ENCODE peak calls at places on chromosomes 11 and 22, in five cellular contexts. N, V, F, J and K are unnamed samples.

GRCh38 chr11:74069146-74070046 is 60.5 kb upstream of the UCP3 start:
- DNase-seq in N (no peak), V (no peak), F (no peak), J (no peak), K (peak; percentile 31)

GRCh38 chr11:30046211-30046945 is 29.5 kb upstream of the KCNA4 start:
- DNase-seq in N (no peak), V (no peak), F (no peak), J (no peak), K (no peak)

GRCh38 chr11:94132152-94132558 is 3.5 kb downstream of the PANX1 start:
- DNase-seq in N (peak; percentile 87), V (peak; percentile 41), F (no peak), J (no peak), K (peak; percentile 94)

GRCh38 chr11:123054301-123055065 is 7.5 kb downstream of the HSPA8 start:
- DNase-seq in N (peak; percentile 72), V (peak; percentile 68), F (no peak), J (no peak), K (peak; percentile 78)

GRCh38 chr11:68546555-68546954 is 86.0 kb downstream of the PPP6R3 start:
- DNase-seq in N (no peak), V (no peak), F (no peak), J (no peak), K (peak; percentile 60)

GRCh38 chr11:59528741-59529140 is 17.4 kb downstream of the OR4D9 start:
- DNase-seq in N (no peak), V (no peak), F (no peak), J (no peak), K (no peak)

GRCh38 chr11:30585067-30585891 is 874 bp downstream of the MPPED2 start:
- DNase-seq in N (no peak), V (no peak), F (peak; percentile 37), J (peak; percentile 46), K (no peak)

GRCh38 chr11:61949169-61950034 is 749 bp upstream of the BEST1 start:
- DNase-seq in N (peak; percentile 99), V (peak; percentile 76), F (peak; percentile 70), J (no peak), K (peak; percentile 91)

GRCh38 chr11:131198161-131198560 is 172.3 kb upstream of the NTM start:
- DNase-seq in N (no peak), V (no peak), F (no peak), J (no peak), K (no peak)

GRCh38 chr22:49006207-49007012 is 821.3 kb downstream of the BRD1 start:
- DNase-seq in N (no peak), V (no peak), F (no peak), J (no peak), K (no peak)

GRCh38 chr11:66958232-66958955 is at the start of gene PC:
- DNase-seq in N (peak; percentile 100), V (peak; percentile 100), F (peak; percentile 100), J (peak; percentile 100), K (peak; percentile 100)

GRCh38 chr22:47192651-47193437 is 430.4 kb downstream of the TBC1D22A start:
- DNase-seq in N (no peak), V (no peak), F (no peak), J (peak; percentile 84), K (no peak)

GRCh38 chr11:74153224-74153623 is 17.6 kb downstream of the C2CD3 start:
- DNase-seq in N (no peak), V (no peak), F (no peak), J (no peak), K (no peak)

GRCh38 chr11:33015621-33016551 is at the start of gene DEPDC7:
- DNase-seq in N (peak; percentile 86), V (peak; percentile 69), F (peak; percentile 84), J (peak; percentile 95), K (peak; percentile 84)

GRCh38 chr11:47236482-47236881 is 12.1 kb downstream of the ACP2 start:
- DNase-seq in N (peak; percentile 64), V (peak; percentile 43), F (no peak), J (no peak), K (peak; percentile 76)

GRCh38 chr11:123308077-123308476 is 113.0 kb upstream of the CLMP start:
- DNase-seq in N (peak; percentile 87), V (peak; percentile 22), F (no peak), J (no peak), K (peak; percentile 95)

GRCh38 chr11:111602865-111603632 is 800 bp downstream of the SIK2 start:
- DNase-seq in N (peak; percentile 63), V (no peak), F (no peak), J (no peak), K (peak; percentile 52)

GRCh38 chr11:128299132-128299726 is 288.1 kb downstream of the ETS1 start:
- DNase-seq in N (peak; percentile 89), V (no peak), F (no peak), J (no peak), K (peak; percentile 83)

GRCh38 chr11:70910835-70911234 is 341.5 kb downstream of the SHANK2 start:
- DNase-seq in N (no peak), V (no peak), F (no peak), J (peak; percentile 1), K (no peak)

DNA sequence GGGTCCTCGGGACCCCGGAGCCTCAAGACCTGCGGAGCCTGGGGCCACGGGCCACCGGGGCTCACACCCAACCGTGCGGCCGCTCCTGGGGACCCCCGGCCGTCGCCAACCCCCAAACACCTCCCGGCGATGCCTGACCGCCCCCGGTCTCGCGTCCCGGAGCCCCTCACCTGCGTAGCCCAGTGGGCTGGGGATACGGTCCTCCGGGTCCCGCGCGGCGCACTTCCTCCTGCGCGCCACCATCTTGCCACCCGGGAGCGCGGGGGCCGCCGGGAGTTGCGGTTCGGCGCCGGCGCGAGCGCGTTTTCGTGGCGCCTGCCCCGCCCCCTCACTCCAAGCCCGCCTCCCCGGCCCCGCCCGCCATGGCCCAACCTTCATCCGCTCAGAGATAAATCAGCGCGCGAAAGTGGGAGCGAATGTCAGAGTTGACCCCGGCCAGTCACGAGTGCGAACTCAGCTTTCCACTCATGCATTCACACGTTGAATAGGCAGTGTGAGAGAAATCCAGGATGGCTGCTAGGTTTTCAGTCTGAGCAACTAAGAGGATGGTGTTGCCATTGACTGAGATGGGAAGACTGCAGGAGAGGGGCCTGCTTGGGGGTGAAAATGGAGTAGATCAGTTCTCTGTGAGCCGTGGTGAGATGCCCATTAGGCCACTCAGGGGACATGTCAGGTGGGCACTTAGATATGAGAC is at the start of gene RRP7A:
- DNase-seq in N (peak; percentile 86), V (peak; percentile 79), F (peak; percentile 83), J (peak; percentile 90), K (peak; percentile 62)
- H3K4me3 ChIP-seq in N (peak within 1 kb of the TSS; percentile 87), V (peak within 1 kb of the TSS; percentile 93), F (peak within 1 kb of the TSS; percentile 94), J (peak within 1 kb of the TSS; percentile 82), K (peak within 1 kb of the TSS; percentile 63)

GRCh38 chr11:35711173-35711910 is 48.8 kb downstream of the TRIM44 start:
- DNase-seq in N (no peak), V (no peak), F (no peak), J (no peak), K (peak; percentile 11)
- TF ChIP-seq CTCF in N (no peak), V (no peak), F (peak; percentile 19), J (no peak), K (peak; percentile 21)

GRCh38 chr11:119431523-119431922 is 8.6 kb upstream of the THY1 start:
- DNase-seq in N (no peak), V (no peak), F (no peak), J (no peak), K (no peak)

GRCh38 chr11:119436093-119436492 is 13.1 kb upstream of the THY1 start:
- DNase-seq in N (no peak), V (no peak), F (no peak), J (no peak), K (no peak)

GRCh38 chr11:119434531-119435330 is 11.8 kb upstream of the THY1 start:
- DNase-seq in N (no peak), V (no peak), F (no peak), J (no peak), K (peak; percentile 88)

GRCh38 chr11:119433369-119433749 is 10.4 kb upstream of the THY1 start:
- DNase-seq in N (no peak), V (no peak), F (no peak), J (no peak), K (peak; percentile 94)

DNA sequence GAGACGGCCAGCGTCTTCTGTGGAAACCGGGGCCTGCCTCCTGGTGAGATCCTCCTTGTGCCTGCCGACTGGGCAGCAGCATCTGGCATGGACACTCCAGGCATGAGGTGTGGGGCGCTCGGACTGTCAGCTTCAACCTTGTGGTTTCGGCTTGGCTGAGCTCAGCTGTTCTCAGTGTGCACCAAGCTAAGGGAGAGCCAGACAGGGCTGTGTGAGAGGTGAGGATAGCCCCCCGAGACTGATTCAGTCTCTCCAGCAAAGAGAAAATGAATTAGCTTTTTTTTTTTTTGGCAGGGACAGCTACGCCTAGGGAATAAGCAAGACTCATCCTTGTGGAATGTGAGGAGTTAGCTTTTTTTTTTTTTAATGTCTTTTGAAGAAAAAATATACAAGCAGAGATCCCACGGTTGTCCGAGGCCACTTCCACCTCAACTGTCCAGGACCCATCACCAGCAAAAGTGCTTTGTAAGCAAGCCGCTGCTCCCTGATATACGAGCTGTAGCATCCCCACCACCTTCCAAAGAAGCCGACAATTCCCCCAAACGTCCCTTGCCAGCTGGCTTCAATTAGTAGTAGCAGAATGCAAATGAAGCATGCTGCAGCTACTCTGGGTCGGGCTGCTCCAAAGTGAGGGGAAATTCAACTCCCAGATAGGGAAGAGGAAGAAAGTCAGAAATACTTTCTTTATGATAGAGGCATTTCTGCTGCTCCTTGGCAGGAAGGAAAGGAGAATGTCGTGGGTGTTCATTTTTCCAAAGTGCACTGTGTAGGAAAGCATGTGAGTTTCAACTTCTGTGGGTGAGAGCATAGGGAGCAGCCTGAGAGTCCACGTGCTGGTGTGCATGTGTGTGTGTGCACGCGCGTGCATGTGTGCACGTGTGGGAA is 9.8 kb upstream of the THY1 start:
- DNase-seq in N (peak; percentile 70), V (no peak), F (no peak), J (no peak), K (peak; percentile 99)
- H3K4me3 ChIP-seq in N (peak overlapping the region; percentile 32), V (no peak overlapping the region), F (peak overlapping the region; percentile 6), J (no peak overlapping the region), K (peak overlapping the region; percentile 9)

GRCh38 chr22:46115388-46115678 is 35.0 kb upstream of the PPARA start:
- DNase-seq in N (no peak), V (no peak), F (no peak), J (no peak), K (peak; percentile 42)

GRCh38 chr22:46113110-46113909 is 37.0 kb upstream of the PPARA start:
- DNase-seq in N (no peak), V (no peak), F (no peak), J (no peak), K (peak; percentile 10)

GRCh38 chr22:46115755-46116490 is 34.4 kb upstream of the PPARA start:
- DNase-seq in N (no peak), V (no peak), F (no peak), J (no peak), K (no peak)

GRCh38 chr22:46113910-46114517 is 36.3 kb upstream of the PPARA start:
- DNase-seq in N (no peak), V (no peak), F (peak; percentile 66), J (no peak), K (peak; percentile 25)

DNA sequence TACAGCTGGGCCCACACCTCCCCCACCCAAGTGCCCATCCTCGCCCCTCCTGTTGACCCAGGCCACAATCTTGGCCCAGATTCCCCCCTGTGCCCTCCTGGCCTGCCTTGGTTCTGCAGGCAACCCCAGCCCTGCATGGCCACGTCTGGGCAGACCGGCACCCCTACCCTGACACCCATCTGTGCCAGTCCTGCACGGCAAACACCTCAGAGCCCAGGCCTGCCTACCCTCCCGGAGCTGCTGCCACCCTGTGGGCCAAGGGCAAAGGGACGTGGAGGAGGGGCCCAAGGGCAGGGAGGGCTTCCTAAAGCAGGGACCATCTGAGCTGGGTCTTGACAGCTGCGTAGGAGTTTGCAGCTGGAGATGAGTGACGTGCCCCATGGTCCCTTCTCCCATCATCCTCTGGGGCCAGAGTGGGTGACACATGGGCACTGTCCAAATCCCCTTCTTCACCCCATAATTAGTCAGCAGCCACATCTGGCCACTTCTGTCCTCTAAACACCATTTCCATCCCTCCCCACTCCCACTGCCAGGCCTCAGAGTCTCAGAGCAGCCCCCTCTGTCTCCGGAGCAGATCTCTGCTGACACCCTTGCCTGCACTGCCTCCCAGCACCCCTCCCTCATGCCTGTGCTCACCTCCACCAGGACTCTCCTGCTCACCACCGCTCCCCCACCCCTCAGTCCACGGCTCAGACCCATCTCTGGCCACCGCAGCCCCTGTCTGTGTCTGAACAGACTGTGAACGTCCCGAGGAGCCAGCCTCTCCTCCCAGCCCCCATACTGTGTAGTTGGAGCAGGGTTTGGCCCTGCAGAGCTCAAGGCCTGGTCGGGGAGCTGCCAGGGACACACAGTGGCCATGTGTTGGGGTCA is 35.6 kb upstream of the PPARA start:
- DNase-seq in N (no peak), V (no peak), F (no peak), J (no peak), K (peak; percentile 54)
- TF ChIP-seq CTCF in N (peak; percentile 10), V (no peak), F (peak; percentile 17), J (peak; percentile 15), K (no peak)